ENCODE peak calls at places on chromosomes 13 and 19, in nine cellular contexts. Y is glutamatergic neuron; J is NCI-H1105; H is HFFc6; I is activated CD4-positive, alpha-beta T cell treated with anti-CD3 and anti-CD28 coated beads for 36 hours; B is activated CD4-positive, alpha-beta memory T cell treated with anti-CD3 and anti-CD28 coated beads for 36 hours; U is T-cell; D is cardiac septum; W is D721Med. C is an unnamed sample.

GRCh38 chr13:110062077-110062776 is 244.7 kb downstream of the COL4A1 start:
- DNase-seq in Y (no peak), J (no peak), H (peak; percentile 14), I (no peak), B (no peak), U (no peak), D (no peak), W (no peak), C (no peak)

GRCh38 chr19:44356383-44357111 is at the start of gene ZNF112:
- DNase-seq in Y (peak; percentile 84), J (peak; percentile 93), H (peak; percentile 82), I (peak; percentile 32), B (peak; percentile 12), U (no peak), D (peak; percentile 90), W (no peak), C (no peak)

GRCh38 chr13:42272115-42272756 is at the start of gene AKAP11:
- DNase-seq in Y (peak; percentile 74), J (no peak), H (no peak), I (peak; percentile 70), B (peak; percentile 64), U (no peak), D (no peak), W (peak; percentile 15), C (peak; percentile 44)

GRCh38 chr13:33992891-33993336 is 175.0 kb downstream of the RFC3 start:
- DNase-seq in Y (no peak), J (no peak), H (no peak), I (no peak), B (no peak), U (no peak), D (no peak), W (no peak), C (no peak)

GRCh38 chr13:35485451-35485850 is 9.0 kb upstream of the MAB21L1 start:
- DNase-seq in Y (peak; percentile 62), J (no peak), H (no peak), I (no peak), B (no peak), U (no peak), D (no peak), W (no peak), C (no peak)

GRCh38 chr19:2154587-2155075 is 3.3 kb upstream of the AP3D1 start:
- DNase-seq in Y (no peak), J (no peak), H (peak; percentile 96), I (no peak), B (no peak), U (no peak), D (no peak), W (no peak), C (no peak)

GRCh38 chr13:102900193-102900608 is 54.4 kb downstream of the ERCC5 start:
- DNase-seq in Y (no peak), J (no peak), H (no peak), I (no peak), B (no peak), U (no peak), D (no peak), W (no peak), C (no peak)

GRCh38 chr19:46536391-46536790 is 40.7 kb upstream of the PNMA8B start:
- DNase-seq in Y (no peak), J (no peak), H (no peak), I (no peak), B (no peak), U (no peak), D (no peak), W (no peak), C (no peak)

GRCh38 chr13:97280478-97280877 is 58.3 kb downstream of the MBNL2 start:
- DNase-seq in Y (no peak), J (no peak), H (peak; percentile 9), I (no peak), B (no peak), U (no peak), D (no peak), W (no peak), C (no peak)

GRCh38 chr13:73451120-73452029 is 392.6 kb downstream of the KLF5 start:
- DNase-seq in Y (no peak), J (no peak), H (no peak), I (no peak), B (no peak), U (no peak), D (no peak), W (no peak), C (no peak)

GRCh38 chr13:113967206-113967720 is 6.6 kb downstream of the C13orf46 start:
- DNase-seq in Y (peak; percentile 6), J (no peak), H (no peak), I (no peak), B (no peak), U (no peak), D (no peak), W (no peak), C (no peak)

GRCh38 chr19:43318203-43318602 is 35.3 kb upstream of the CD177 start:
- DNase-seq in Y (no peak), J (no peak), H (no peak), I (no peak), B (no peak), U (no peak), D (no peak), W (no peak), C (no peak)

GRCh38 chr19:15672580-15673175 is at the start of gene CYP4F12:
- DNase-seq in Y (no peak), J (no peak), H (peak; percentile 4), I (peak; percentile 41), B (peak; percentile 27), U (peak; percentile 12), D (peak; percentile 86), W (no peak), C (no peak)

GRCh38 chr19:49490287-49491029 is 3.0 kb downstream of the RPL13A start:
- DNase-seq in Y (no peak), J (no peak), H (no peak), I (peak; percentile 39), B (peak; percentile 60), U (no peak), D (no peak), W (no peak), C (no peak)

GRCh38 chr19:28406237-28406596 is 806.7 kb downstream of the UQCRFS1 start:
- DNase-seq in Y (no peak), J (peak; percentile 83), H (no peak), I (no peak), B (no peak), U (no peak), D (no peak), W (no peak), C (no peak)

GRCh38 chr13:77857810-77858209 is 60.8 kb downstream of the EDNRB start:
- DNase-seq in Y (no peak), J (no peak), H (no peak), I (no peak), B (no peak), U (no peak), D (no peak), W (no peak), C (no peak)

GRCh38 chr13:37985281-37985680 is 115.7 kb upstream of the TRPC4 start:
- DNase-seq in Y (no peak), J (no peak), H (no peak), I (no peak), B (no peak), U (no peak), D (no peak), W (no peak), C (no peak)

GRCh38 chr13:111115051-111115840 is at the start of gene ARHGEF7:
- DNase-seq in Y (peak; percentile 79), J (peak; percentile 46), H (no peak), I (peak; percentile 22), B (no peak), U (no peak), D (no peak), W (no peak), C (no peak)

GRCh38 chr13:31970237-31970930 is 61.2 kb upstream of the FRY start:
- DNase-seq in Y (no peak), J (no peak), H (peak; percentile 74), I (no peak), B (no peak), U (no peak), D (no peak), W (no peak), C (no peak)

GRCh38 chr13:106520205-106521004 is 15.1 kb downstream of the EFNB2 start:
- DNase-seq in Y (no peak), J (no peak), H (peak; percentile 22), I (no peak), B (no peak), U (no peak), D (no peak), W (no peak), C (no peak)

GRCh38 chr19:45103200-45103624 is 10.2 kb downstream of the PPP1R37 start:
- DNase-seq in Y (no peak), J (no peak), H (no peak), I (peak; percentile 68), B (peak; percentile 57), U (peak; percentile 61), D (no peak), W (no peak), C (no peak)

GRCh38 chr19:29760752-29761502 is 45.9 kb upstream of the C19orf12 start:
- DNase-seq in Y (no peak), J (no peak), H (no peak), I (no peak), B (no peak), U (no peak), D (no peak), W (no peak), C (no peak)

GRCh38 chr13:23866420-23867026 is 22.7 kb downstream of the MIPEP start:
- DNase-seq in Y (peak; percentile 17), J (no peak), H (no peak), I (no peak), B (no peak), U (no peak), D (no peak), W (no peak), C (no peak)

GRCh38 chr13:29855784-29856183 is 5.4 kb upstream of the UBL3 start:
- DNase-seq in Y (no peak), J (no peak), H (no peak), I (no peak), B (no peak), U (no peak), D (no peak), W (no peak), C (no peak)

C was measured in activated T-helper 1 cell treated with anti-CD3 and anti-CD28 coated beads, Interleukin-12 subunit alpha, Interleukin-12 subunit beta, Interleukin-2, Interleukin-4 antibody, amounts not matched to agents 30 ng/mL and 10 ng/mL and 1 ng/mL, durations not matched to agents 14 hours and 24 hours and 36 hours.